ENCODE peak calls at places on chromosomes 5 and 9, in six cellular contexts. D, G, C, J, W and I are unnamed samples.

GRCh38 chr5:179621551-179621971 is 1.9 kb downstream of the HNRNPH1 start:
- DNase-seq in D (no peak), G (no peak), C (no peak), J (no peak), W (no peak), I (no peak)

GRCh38 chr5:83494666-83495065 is 23.1 kb downstream of the VCAN start:
- DNase-seq in D (no peak), G (no peak), C (no peak), J (no peak), W (no peak), I (no peak)

GRCh38 chr5:160970605-160971191 is 118.7 kb upstream of the ATP10B start:
- DNase-seq in D (no peak), G (no peak), C (no peak), J (no peak), W (no peak), I (no peak)

GRCh38 chr9:116594552-116594951 is 92.6 kb upstream of the TRIM32 start:
- DNase-seq in D (no peak), G (no peak), C (no peak), J (no peak), W (no peak), I (no peak)

GRCh38 chr9:127878001-127878651 is 651 bp upstream of the AK1 start:
- DNase-seq in D (no peak), G (no peak), C (no peak), J (no peak), W (no peak), I (no peak)

GRCh38 chr5:124644582-124644981 is 101.9 kb downstream of the ZNF608 start:
- DNase-seq in D (no peak), G (no peak), C (no peak), J (no peak), W (no peak), I (no peak)

GRCh38 chr9:16039103-16039987 is 486.5 kb downstream of the CCDC171 start:
- DNase-seq in D (no peak), G (no peak), C (no peak), J (peak), W (peak), I (no peak)

GRCh38 chr5:158537343-158537742 is 562.4 kb downstream of the EBF1 start:
- DNase-seq in D (no peak), G (no peak), C (no peak), J (peak), W (no peak), I (no peak)

GRCh38 chr9:98707158-98708102 is 1.3 kb downstream of the GABBR2 start:
- DNase-seq in D (peak), G (no peak), C (no peak), J (peak), W (no peak), I (peak)

GRCh38 chr5:127885176-127885575 is 182.0 kb downstream of the CCDC192 start:
- DNase-seq in D (no peak), G (no peak), C (no peak), J (no peak), W (no peak), I (no peak)

GRCh38 chr9:33452828-33453271 is 5.5 kb upstream of the AQP3 start:
- DNase-seq in D (peak), G (peak), C (no peak), J (peak), W (no peak), I (peak)

GRCh38 chr5:136070486-136071285 is 41.9 kb downstream of the TGFBI start:
- DNase-seq in D (peak), G (no peak), C (no peak), J (no peak), W (no peak), I (no peak)

GRCh38 chr5:69050214-69050613 is 43.6 kb upstream of the SLC30A5 start:
- DNase-seq in D (no peak), G (no peak), C (no peak), J (no peak), W (no peak), I (no peak)

GRCh38 chr5:172795401-172795977 is 24.5 kb upstream of the DUSP1 start:
- DNase-seq in D (no peak), G (no peak), C (peak), J (no peak), W (no peak), I (no peak)

GRCh38 chr5:140182075-140182709 is 7.2 kb downstream of the CYSTM1 start:
- DNase-seq in D (no peak), G (no peak), C (no peak), J (no peak), W (no peak), I (no peak)

GRCh38 chr5:61866930-61867329 is 439.1 kb upstream of the KIF2A start:
- DNase-seq in D (peak), G (no peak), C (no peak), J (no peak), W (peak), I (peak)

GRCh38 chr9:110573305-110573704 is 6.2 kb downstream of the SVEP1 start:
- DNase-seq in D (no peak), G (no peak), C (no peak), J (no peak), W (no peak), I (no peak)

GRCh38 chr5:93252165-93252564 is 328.9 kb downstream of the NR2F1-AS1 start:
- DNase-seq in D (peak), G (no peak), C (no peak), J (no peak), W (no peak), I (no peak)

GRCh38 chr9:123739387-123739786 is 190.5 kb downstream of the DENND1A start:
- DNase-seq in D (no peak), G (no peak), C (no peak), J (no peak), W (no peak), I (peak)
- TF ChIP-seq CTCF in D (no peak), G (no peak), C (no peak), J (no peak), W (no peak), I (no peak)

GRCh38 chr9:136885950-136886578 is at the start of gene TRAF2:
- DNase-seq in D (peak), G (peak), C (peak), J (peak), W (peak), I (peak)
- TF ChIP-seq CTCF in D (no peak), G (no peak), C (no peak), J (no peak), W (no peak), I (no peak)

DNA sequence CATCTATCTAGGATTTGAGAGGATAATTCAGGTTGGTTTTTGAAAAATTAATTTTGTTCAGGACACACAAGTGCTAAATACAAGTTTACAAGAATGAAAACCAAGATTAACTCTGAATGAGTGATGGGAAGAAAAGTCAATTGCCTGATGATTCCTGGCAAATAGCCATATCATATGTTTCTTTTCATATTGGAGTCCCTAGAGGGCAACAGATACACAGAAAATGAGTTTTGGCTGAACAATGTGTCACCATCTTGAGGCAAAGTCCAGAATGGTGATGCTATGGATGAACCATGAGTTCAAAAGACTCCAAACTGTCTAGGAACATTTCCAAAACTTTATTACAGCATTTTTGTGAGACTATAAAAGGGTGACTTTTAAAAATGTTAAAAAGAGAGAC is 382.9 kb downstream of the TMEM161B start:
- DNase-seq in D (no peak), G (no peak), C (no peak), J (no peak), W (no peak), I (no peak)
- TF ChIP-seq CTCF in D (no peak), G (no peak), C (no peak), J (no peak), W (no peak), I (no peak)

GRCh38 chr5:52119768-52120167 is 667.9 kb upstream of the ITGA1 start:
- DNase-seq in D (no peak), G (no peak), C (no peak), J (no peak), W (no peak), I (no peak)
- TF ChIP-seq CTCF in D (no peak), G (no peak), C (no peak), J (no peak), W (no peak), I (no peak)

DNA sequence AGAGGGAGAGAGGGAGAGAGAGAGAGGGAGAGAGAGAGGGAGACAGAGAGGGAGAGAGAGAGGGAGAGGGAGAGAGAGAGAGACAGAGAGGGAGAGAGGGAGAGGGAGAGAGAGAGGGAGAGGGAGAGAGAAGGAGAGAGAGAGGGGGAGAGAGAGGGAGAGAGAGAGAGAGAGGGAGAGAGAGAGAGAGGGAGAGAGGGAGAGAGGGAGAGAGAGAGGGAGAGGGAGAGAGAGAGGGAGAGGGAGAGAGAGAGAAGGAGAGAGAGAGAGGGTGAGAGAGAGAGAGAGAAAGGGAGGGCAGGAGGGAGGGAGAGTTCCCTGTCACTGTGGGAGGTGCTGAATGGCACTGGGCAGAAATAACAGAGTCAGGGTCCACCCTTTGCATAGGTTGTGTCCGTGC is 29.9 kb downstream of the ADAMTSL2 start:
- DNase-seq in D (no peak), G (no peak), C (no peak), J (no peak), W (no peak), I (no peak)
- TF ChIP-seq CTCF in D (no peak), G (no peak), C (no peak), J (no peak), W (no peak), I (no peak)